ENCODE peak calls at places on chromosomes 1 and 21, in four cellular contexts. G is lower leg skin, Y is right lobe of liver, P is fibroblast of villous mesenchyme. R is an unnamed sample.

GRCh38 chr21:32532636-32533035 is 52.7 kb downstream of the TCP10L start:
- DNase-seq in G (peak), Y (no peak), P (no peak), R (no peak)

GRCh38 chr21:46344219-46344915 is 20.4 kb downstream of the PCNT start:
- DNase-seq in Y (no peak), G (no peak), P (no peak), R (no peak)

GRCh38 chr1:185520188-185520935 is 203.3 kb upstream of the IVNS1ABP start:
- DNase-seq in Y (no peak), G (no peak), P (no peak), R (no peak)

GRCh38 chr21:44529503-44530125 is 10.4 kb downstream of the KRTAP10-1 start:
- DNase-seq in Y (no peak), G (peak), P (no peak), R (no peak)

GRCh38 chr1:156282143-156282478 is 514 bp downstream of the SMG5 start:
- DNase-seq in P (no peak), G (no peak), Y (no peak), R (no peak)

GRCh38 chr1:1114431-1114830 is 1.5 kb downstream of the C1orf159 start:
- DNase-seq in Y (peak), P (no peak), G (no peak), R (no peak)

GRCh38 chr1:38274974-38275373 is 228.4 kb upstream of the POU3F1 start:
- DNase-seq in G (no peak), P (no peak), Y (no peak), R (no peak)

GRCh38 chr1:212162635-212163034 is 122.6 kb upstream of the PPP2R5A start:
- DNase-seq in G (no peak), Y (no peak), P (peak), R (no peak)

GRCh38 chr1:44725309-44725698 is 5.7 kb downstream of the RNU5D-1 start:
- DNase-seq in G (no peak), P (no peak), Y (no peak), R (no peak)

GRCh38 chr1:107009286-107009685 is 47.2 kb upstream of the PRMT6 start:
- DNase-seq in Y (no peak), G (no peak), P (no peak), R (no peak)

GRCh38 chr1:203557390-203557789 is 63.4 kb downstream of the OPTC start:
- DNase-seq in G (peak), Y (no peak), P (peak), R (no peak)

GRCh38 chr1:79549191-79549590 is 542.7 kb upstream of the ADGRL4 start:
- DNase-seq in Y (no peak), P (no peak), G (no peak), R (no peak)

GRCh38 chr21:26210614-26211013 is 40.0 kb upstream of the APP start:
- DNase-seq in P (no peak), G (no peak), Y (no peak), R (no peak)

GRCh38 chr1:117780981-117781475 is 148.4 kb downstream of the GDAP2 start:
- DNase-seq in Y (no peak), P (peak), G (no peak), R (no peak)

GRCh38 chr1:113392541-113392940 is 2.2 kb downstream of the MAGI3 start:
- DNase-seq in G (no peak), P (no peak), Y (no peak), R (no peak)

GRCh38 chr1:99682291-99682751 is 36.4 kb downstream of the PALMD start:
- DNase-seq in Y (no peak), G (no peak), P (peak), R (no peak)

GRCh38 chr1:2194319-2194897 is at the start of gene FAAP20:
- DNase-seq in P (peak), Y (no peak), G (peak), R (peak)

GRCh38 chr1:151905070-151905442 is 4.3 kb downstream of the THEM4 start:
- DNase-seq in G (no peak), Y (no peak), P (peak), R (no peak)

GRCh38 chr1:24318238-24318987 is 744 bp upstream of the GRHL3 start:
- DNase-seq in G (peak), Y (no peak), P (peak), R (no peak)

GRCh38 chr1:26360051-26360806 is 6.3 kb upstream of the CRYBG2 start:
- DNase-seq in Y (no peak), P (no peak), G (no peak), R (no peak)

GRCh38 chr1:193013005-193013404 is 46.2 kb downstream of the UCHL5 start:
- DNase-seq in P (peak), Y (no peak), G (no peak), R (no peak)

GRCh38 chr1:240946926-240947325 is 335.0 kb upstream of the GREM2 start:
- DNase-seq in P (peak), Y (no peak), G (no peak), R (no peak)

GRCh38 chr1:6071219-6071618 is 25.5 kb downstream of the KCNAB2 start:
- DNase-seq in G (no peak), P (no peak), Y (peak), R (no peak)
- TF ChIP-seq CTCF in G (no peak), P (no peak), Y (no peak), R (no peak)

DNA sequence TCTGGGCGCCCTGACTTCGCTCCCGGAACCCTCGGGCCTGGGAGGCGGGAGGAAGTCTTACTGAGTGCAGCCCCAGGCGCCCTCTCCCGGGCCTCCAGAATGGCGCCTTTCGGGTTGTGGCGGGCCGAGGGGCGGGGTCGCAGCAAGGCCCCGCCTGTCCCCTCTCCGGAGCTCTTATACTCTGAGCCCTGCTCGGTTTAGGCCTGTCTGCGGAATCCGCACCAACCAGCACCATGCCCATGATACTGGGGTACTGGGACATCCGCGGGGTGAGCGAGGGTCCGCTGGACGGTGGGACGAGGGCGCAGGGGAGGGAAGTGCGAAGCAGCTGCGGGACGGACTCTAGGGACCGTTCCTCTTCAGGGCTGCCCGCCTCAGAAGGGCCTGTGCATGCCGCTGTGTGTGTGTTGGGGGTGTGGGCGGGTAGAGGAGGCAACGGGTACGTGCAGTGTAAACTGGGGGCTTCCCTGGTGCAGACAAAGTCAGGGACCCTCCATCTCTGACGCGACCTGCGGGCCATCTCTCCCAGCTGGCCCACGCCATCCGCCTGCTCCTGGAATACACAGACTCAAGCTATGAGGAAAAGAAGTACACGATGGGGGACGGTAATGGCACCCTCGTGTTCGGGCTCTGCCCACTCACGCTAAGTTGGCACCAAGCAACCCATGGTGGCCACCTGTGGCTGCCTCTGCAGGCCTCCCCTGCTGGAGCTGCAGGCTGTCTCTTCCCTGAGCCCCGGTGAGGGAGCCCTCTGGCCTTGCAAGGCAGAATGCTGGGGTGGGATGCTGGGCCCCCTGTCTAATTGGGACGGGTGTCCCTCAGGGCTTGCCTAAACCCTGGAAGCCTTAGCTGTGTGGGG is at the start of gene GSTM1:
- DNase-seq in P (peak), G (peak), Y (no peak), R (no peak)
- H3K4me3 ChIP-seq in P (peak), G (no peak), Y (no peak), R (no peak)

GRCh38 chr1:76868154-76868882 is 1.0 kb downstream of the ST6GALNAC5 start:
- DNase-seq in P (peak), G (no peak), Y (peak), R (peak)
- TF ChIP-seq CTCF in P (peak), G (no peak), Y (no peak), R (no peak)

DNA sequence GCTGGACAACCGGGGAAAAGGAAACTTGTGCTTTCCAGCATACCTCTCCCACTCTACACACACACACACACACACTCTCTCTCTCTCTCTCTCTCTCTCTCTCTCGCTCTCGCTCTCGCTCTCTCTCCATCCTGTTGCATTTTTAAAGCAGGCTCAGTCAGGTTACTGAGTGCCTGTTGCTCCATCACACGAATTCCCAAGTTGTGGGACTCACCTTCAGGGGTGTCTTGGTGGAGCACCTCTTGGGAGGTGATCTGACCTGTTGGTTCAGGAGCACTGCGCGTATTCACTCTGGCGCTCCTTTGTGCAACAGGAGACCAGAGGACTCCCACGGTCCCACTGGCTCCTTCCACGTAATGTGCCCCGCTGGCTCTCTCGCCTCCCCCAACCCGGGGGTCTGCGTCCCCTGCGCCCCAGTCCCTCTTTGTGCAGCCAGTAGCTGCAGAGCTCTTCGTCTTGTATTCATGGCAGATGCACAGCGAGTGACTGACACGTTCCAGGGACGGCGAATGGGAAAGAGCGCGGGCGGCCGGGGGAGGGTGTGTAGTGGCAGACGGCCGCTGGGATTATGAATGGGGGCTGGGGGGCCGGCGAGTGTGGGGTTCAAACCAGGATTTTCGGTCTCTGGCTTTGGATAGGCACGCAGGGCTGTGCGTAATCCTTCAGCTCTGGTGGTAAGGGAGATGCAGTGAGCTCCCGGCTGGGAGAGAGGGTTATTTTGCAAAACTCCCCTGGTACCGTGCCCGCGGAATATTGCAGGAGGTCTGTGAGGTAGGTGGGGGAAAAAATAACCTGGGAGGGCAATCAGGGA is 630 bp upstream of the PDE4B start:
- DNase-seq in P (peak), Y (no peak), G (no peak), R (no peak)
- H3K4me3 ChIP-seq in P (peak), Y (no peak), G (no peak), R (peak)

GRCh38 chr1:116679091-116679827 is 11.7 kb upstream of the IGSF3 start:
- DNase-seq in G (no peak), P (no peak), Y (no peak), R (no peak)
- TF ChIP-seq CTCF in G (no peak), P (no peak), Y (no peak), R (no peak)

GRCh38 chr1:204870165-204870912 is at the start of gene NFASC:
- DNase-seq in P (no peak), G (no peak), Y (no peak), R (no peak)
- H3K4me3 ChIP-seq in P (no peak), G (no peak), Y (no peak), R (no peak)

DNA sequence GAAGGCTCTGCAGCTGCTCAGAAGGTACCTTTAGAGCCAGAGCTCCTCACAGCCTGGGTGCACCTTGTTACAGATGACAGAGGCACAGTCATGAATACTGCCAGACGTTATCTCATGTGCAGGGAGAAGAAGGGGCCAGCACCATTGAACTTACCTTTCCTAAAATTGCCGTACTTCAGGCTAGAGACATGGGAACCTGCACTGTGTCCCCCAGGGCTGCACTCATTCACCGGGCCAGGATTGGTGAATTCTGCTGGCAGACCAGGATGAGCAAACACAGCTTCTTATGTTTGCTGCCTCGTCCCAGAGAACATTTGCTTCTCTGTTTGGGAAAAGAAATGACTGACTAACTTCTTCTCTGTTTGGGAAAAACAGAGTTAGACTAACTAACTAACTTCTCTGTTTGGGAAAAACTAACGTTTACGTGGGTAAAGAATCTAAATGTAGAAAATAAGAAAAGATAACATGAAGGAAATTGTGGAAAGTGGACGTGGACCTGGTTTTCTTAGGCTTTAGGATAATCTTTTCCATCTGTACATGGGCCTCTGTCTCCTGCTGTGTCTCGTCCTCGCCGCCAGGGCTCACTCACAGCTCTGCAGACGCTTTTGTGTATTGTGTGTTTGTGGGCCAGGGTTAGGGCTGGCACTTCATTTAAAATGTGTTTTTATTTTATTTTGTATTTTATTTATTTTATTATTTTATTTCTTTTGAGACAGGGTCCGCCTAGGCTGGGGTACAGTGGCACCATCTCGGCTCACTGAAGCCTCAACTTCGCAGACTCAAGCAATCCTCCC is 9.9 kb downstream of the OBSCN start:
- DNase-seq in Y (no peak), P (no peak), G (peak), R (no peak)
- TF ChIP-seq CTCF in Y (no peak), P (peak), G (no peak), R (no peak)

DNA sequence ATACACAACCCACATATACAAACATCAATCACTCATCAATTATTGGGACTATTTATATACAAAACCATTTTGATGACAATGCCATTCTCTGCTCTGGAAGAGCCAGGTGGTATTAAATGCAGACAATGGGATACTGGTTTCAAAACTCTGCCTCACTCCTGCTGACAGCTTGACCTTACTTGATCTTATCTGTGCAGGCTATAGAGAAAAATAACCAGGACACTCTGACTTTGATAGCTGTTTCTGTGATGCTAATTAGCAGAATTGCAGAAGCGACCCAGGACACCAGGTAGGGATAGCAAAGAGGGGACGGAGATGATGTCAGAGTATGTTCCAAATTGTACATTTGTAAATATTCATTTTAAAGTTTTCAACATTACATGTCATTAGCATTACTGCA is 89.5 kb downstream of the OLFM3 start:
- DNase-seq in Y (no peak), P (no peak), G (no peak), R (no peak)
- H3K4me3 ChIP-seq in Y (no peak), P (no peak), G (no peak), R (no peak)

GRCh38 chr1:21783679-21784603 is 992 bp upstream of the USP48 start:
- DNase-seq in Y (no peak), G (no peak), P (peak), R (no peak)

GRCh38 chr1:21786640-21787039 is 3.7 kb upstream of the USP48 start:
- DNase-seq in P (no peak), G (no peak), Y (no peak), R (no peak)

GRCh38 chr1:21779613-21780521 is 3.1 kb downstream of the USP48 start:
- DNase-seq in G (no peak), Y (no peak), P (no peak), R (no peak)

GRCh38 chr1:21781971-21782867 is 730 bp downstream of the USP48 start:
- DNase-seq in P (peak), Y (no peak), G (peak), R (no peak)

GRCh38 chr1:21782868-21783678 is at the start of gene USP48:
- DNase-seq in P (peak), G (peak), Y (peak), R (peak)
- TF ChIP-seq CTCF in P (no peak), G (no peak), Y (no peak), R (peak)